ENCODE peak calls at places on chromosomes 12 and 14, in four cellular contexts. One of them, this sample, is unnamed.
A peak's percentile ranks its signal among the peaks of the same experiment; 100 is the strongest.

GRCh38 chr12:4320859-4321701 is at the start of gene TIGAR:
- DNase-seq in HTR-8/SVneo: peak; percentile 99
- DNase-seq in foreskin fibroblast: peak; percentile 96
- DNase-seq in activated CD4-positive, alpha-beta T cell treated with anti-CD3 and anti-CD28 coated beads for 48 hours: peak; percentile 92
- DNase-seq in this sample: peak; percentile 84

GRCh38 chr14:52835122-52835903 is 43.9 kb upstream of the GNPNAT1 start:
- DNase-seq in HTR-8/SVneo: peak; percentile 88
- DNase-seq in foreskin fibroblast: peak; percentile 42
- DNase-seq in activated CD4-positive, alpha-beta T cell treated with anti-CD3 and anti-CD28 coated beads for 48 hours: no peak
- DNase-seq in this sample: peak; percentile 85

GRCh38 chr12:71455028-71455737 is 15.6 kb downstream of the LGR5 start:
- DNase-seq in HTR-8/SVneo: no peak
- DNase-seq in foreskin fibroblast: no peak
- DNase-seq in activated CD4-positive, alpha-beta T cell treated with anti-CD3 and anti-CD28 coated beads for 48 hours: no peak
- DNase-seq in this sample: no peak

GRCh38 chr14:50396636-50397460 is at the start of gene CDKL1:
- DNase-seq in HTR-8/SVneo: peak; percentile 51
- DNase-seq in foreskin fibroblast: peak; percentile 65
- DNase-seq in activated CD4-positive, alpha-beta T cell treated with anti-CD3 and anti-CD28 coated beads for 48 hours: peak; percentile 60
- DNase-seq in this sample: peak; percentile 43

GRCh38 chr14:38208825-38209562 is 1.3 kb downstream of the SSTR1 start:
- DNase-seq in HTR-8/SVneo: peak; percentile 28
- DNase-seq in foreskin fibroblast: peak; percentile 87
- DNase-seq in activated CD4-positive, alpha-beta T cell treated with anti-CD3 and anti-CD28 coated beads for 48 hours: peak; percentile 27
- DNase-seq in this sample: no peak

GRCh38 chr14:61601923-61602732 is 93.2 kb upstream of the HIF1A start:
- DNase-seq in HTR-8/SVneo: no peak
- DNase-seq in foreskin fibroblast: no peak
- DNase-seq in activated CD4-positive, alpha-beta T cell treated with anti-CD3 and anti-CD28 coated beads for 48 hours: no peak
- DNase-seq in this sample: no peak

GRCh38 chr12:20426191-20426590 is 57.9 kb downstream of the PDE3A start:
- DNase-seq in HTR-8/SVneo: no peak
- DNase-seq in foreskin fibroblast: peak; percentile 3
- DNase-seq in activated CD4-positive, alpha-beta T cell treated with anti-CD3 and anti-CD28 coated beads for 48 hours: no peak
- DNase-seq in this sample: no peak

GRCh38 chr12:112998997-112999767 is 20.9 kb downstream of the OAS2 start:
- DNase-seq in HTR-8/SVneo: no peak
- DNase-seq in foreskin fibroblast: no peak
- DNase-seq in activated CD4-positive, alpha-beta T cell treated with anti-CD3 and anti-CD28 coated beads for 48 hours: no peak
- DNase-seq in this sample: no peak

GRCh38 chr12:43282106-43282505 is 269.9 kb downstream of the ADAMTS20 start:
- DNase-seq in HTR-8/SVneo: no peak
- DNase-seq in foreskin fibroblast: no peak
- DNase-seq in activated CD4-positive, alpha-beta T cell treated with anti-CD3 and anti-CD28 coated beads for 48 hours: no peak
- DNase-seq in this sample: no peak

GRCh38 chr12:110514363-110514762 is 12.2 kb downstream of the RAD9B start:
- DNase-seq in HTR-8/SVneo: no peak
- DNase-seq in foreskin fibroblast: no peak
- DNase-seq in activated CD4-positive, alpha-beta T cell treated with anti-CD3 and anti-CD28 coated beads for 48 hours: no peak
- DNase-seq in this sample: no peak

GRCh38 chr14:36553650-36554260 is 28.7 kb downstream of the NKX2-8 start:
- DNase-seq in HTR-8/SVneo: peak; percentile 17
- DNase-seq in foreskin fibroblast: peak; percentile 7
- DNase-seq in activated CD4-positive, alpha-beta T cell treated with anti-CD3 and anti-CD28 coated beads for 48 hours: peak; percentile 8
- DNase-seq in this sample: peak; percentile 25

GRCh38 chr14:68793734-68794129 is 865 bp upstream of the ZFP36L1 start:
- DNase-seq in HTR-8/SVneo: no peak
- DNase-seq in foreskin fibroblast: no peak
- DNase-seq in activated CD4-positive, alpha-beta T cell treated with anti-CD3 and anti-CD28 coated beads for 48 hours: peak; percentile 70
- DNase-seq in this sample: no peak

GRCh38 chr12:120110550-120111501 is 5.7 kb downstream of the RAB35 start:
- DNase-seq in HTR-8/SVneo: no peak
- DNase-seq in foreskin fibroblast: no peak
- DNase-seq in activated CD4-positive, alpha-beta T cell treated with anti-CD3 and anti-CD28 coated beads for 48 hours: peak; percentile 62
- DNase-seq in this sample: no peak

GRCh38 chr14:55562135-55562534 is 17.9 kb upstream of the KTN1 start:
- DNase-seq in HTR-8/SVneo: no peak
- DNase-seq in foreskin fibroblast: no peak
- DNase-seq in activated CD4-positive, alpha-beta T cell treated with anti-CD3 and anti-CD28 coated beads for 48 hours: no peak
- DNase-seq in this sample: no peak

GRCh38 chr12:5220835-5221234 is 177.2 kb downstream of the KCNA5 start:
- DNase-seq in HTR-8/SVneo: no peak
- DNase-seq in foreskin fibroblast: no peak
- DNase-seq in activated CD4-positive, alpha-beta T cell treated with anti-CD3 and anti-CD28 coated beads for 48 hours: peak; percentile 53
- DNase-seq in this sample: no peak

GRCh38 chr12:19783547-19784444 is 344.5 kb downstream of the AEBP2 start:
- DNase-seq in HTR-8/SVneo: no peak
- DNase-seq in foreskin fibroblast: no peak
- DNase-seq in activated CD4-positive, alpha-beta T cell treated with anti-CD3 and anti-CD28 coated beads for 48 hours: no peak
- DNase-seq in this sample: no peak

GRCh38 chr12:127987199-127987901 is 279.6 kb upstream of the TMEM132C start:
- DNase-seq in HTR-8/SVneo: peak; percentile 61
- DNase-seq in foreskin fibroblast: no peak
- DNase-seq in activated CD4-positive, alpha-beta T cell treated with anti-CD3 and anti-CD28 coated beads for 48 hours: no peak
- DNase-seq in this sample: peak; percentile 96

GRCh38 chr12:13028825-13029570 is 15.2 kb upstream of the FAM234B start:
- DNase-seq in HTR-8/SVneo: no peak
- DNase-seq in foreskin fibroblast: no peak
- DNase-seq in activated CD4-positive, alpha-beta T cell treated with anti-CD3 and anti-CD28 coated beads for 48 hours: no peak
- DNase-seq in this sample: no peak

GRCh38 chr12:109716512-109717389 is 3.1 kb downstream of the FAM222A start:
- DNase-seq in HTR-8/SVneo: no peak
- DNase-seq in foreskin fibroblast: peak; percentile 38
- DNase-seq in activated CD4-positive, alpha-beta T cell treated with anti-CD3 and anti-CD28 coated beads for 48 hours: no peak
- DNase-seq in this sample: no peak

GRCh38 chr12:12586879-12587675 is 24.4 kb upstream of the DUSP16 start:
- DNase-seq in HTR-8/SVneo: no peak
- DNase-seq in foreskin fibroblast: no peak
- DNase-seq in activated CD4-positive, alpha-beta T cell treated with anti-CD3 and anti-CD28 coated beads for 48 hours: no peak
- DNase-seq in this sample: no peak